ENCODE peak calls at places on chromosome 18, in six cellular contexts. V is ELR; W is HEK293T; P is head of caudate nucleus; Z is activated T-helper 1 cell treated with anti-CD3 and anti-CD28 coated beads, Interleukin-2, amount 50 U/mL, for 16 hours; S is NCI-H526. C is an unnamed sample.

GRCh38 chr18:77131100-77131651 is 1.4 kb downstream of the MBP start:
- DNase-seq in S (peak), Z (no peak), V (no peak), P (no peak), W (no peak), C (peak)

GRCh38 chr18:10140928-10141327 is 227.1 kb downstream of the VAPA start:
- DNase-seq in Z (no peak), P (no peak), S (no peak), V (peak), W (no peak), C (no peak)

GRCh38 chr18:58310517-58310916 is 266.5 kb downstream of the NEDD4L start:
- DNase-seq in W (no peak), S (no peak), Z (no peak), P (peak), V (no peak), C (peak)

GRCh38 chr18:12308386-12309100 is 502 bp downstream of the TUBB6 start:
- DNase-seq in Z (no peak), V (peak), P (no peak), W (peak), S (peak), C (peak)

GRCh38 chr18:37272841-37273240 is 292.8 kb downstream of the CELF4 start:
- DNase-seq in V (no peak), W (no peak), P (no peak), S (no peak), Z (no peak), C (no peak)

GRCh38 chr18:23835506-23835905 is 146.3 kb downstream of the LAMA3 start:
- DNase-seq in S (no peak), W (no peak), Z (no peak), V (no peak), P (no peak), C (no peak)

GRCh38 chr18:63339920-63340484 is 20.4 kb upstream of the BCL2 start:
- DNase-seq in W (no peak), S (peak), Z (no peak), V (peak), P (peak), C (no peak)

GRCh38 chr18:69705987-69706386 is 241.7 kb downstream of the CD226 start:
- DNase-seq in V (no peak), P (no peak), W (no peak), S (no peak), Z (no peak), C (no peak)

GRCh38 chr18:63273170-63273925 is 46.2 kb downstream of the BCL2 start:
- DNase-seq in P (no peak), Z (no peak), V (no peak), S (no peak), W (no peak), C (no peak)

GRCh38 chr18:10685484-10685883 is 159.7 kb downstream of the NAPG start:
- DNase-seq in S (no peak), W (no peak), P (no peak), Z (no peak), V (no peak), C (no peak)

GRCh38 chr18:74290831-74291770 is 662 bp downstream of the CYB5A start:
- DNase-seq in P (peak), S (peak), V (no peak), W (no peak), Z (no peak), C (no peak)

GRCh38 chr18:53534695-53535094 is 689.8 kb downstream of the MBD2 start:
- DNase-seq in S (no peak), P (peak), V (no peak), W (no peak), Z (no peak), C (peak)

GRCh38 chr18:62450175-62450545 is 72.7 kb upstream of the ZCCHC2 start:
- DNase-seq in S (no peak), V (no peak), W (no peak), P (no peak), Z (no peak), C (no peak)

GRCh38 chr18:68713791-68714190 is 1.1 kb downstream of the TMX3 start:
- DNase-seq in V (peak), P (no peak), Z (no peak), W (no peak), S (no peak), C (no peak)

GRCh38 chr18:9968081-9968848 is 54.4 kb downstream of the VAPA start:
- DNase-seq in S (no peak), Z (no peak), W (no peak), V (no peak), P (no peak), C (no peak)

GRCh38 chr18:27605107-27605834 is 420.2 kb upstream of the CHST9 start:
- DNase-seq in W (peak), Z (no peak), V (peak), P (peak), S (peak), C (peak)

GRCh38 chr18:59990121-59990818 is 90.5 kb downstream of the PMAIP1 start:
- DNase-seq in W (no peak), Z (no peak), P (no peak), S (no peak), V (peak), C (no peak)

GRCh38 chr18:22609642-22610041 is 191.9 kb upstream of the CTAGE1 start:
- DNase-seq in Z (no peak), P (no peak), S (no peak), W (peak), V (no peak), C (peak)

GRCh38 chr18:26618130-26618529 is 69.8 kb upstream of the KCTD1 start:
- DNase-seq in S (no peak), Z (no peak), V (no peak), P (no peak), W (no peak), C (no peak)

GRCh38 chr18:79846936-79847557 is 49.3 kb downstream of the KCNG2 start:
- DNase-seq in P (no peak), W (no peak), V (no peak), S (no peak), Z (no peak), C (no peak)

GRCh38 chr18:67266591-67267237 is 249.8 kb downstream of the DSEL start:
- DNase-seq in S (no peak), W (no peak), P (no peak), Z (no peak), V (peak), C (no peak)

GRCh38 chr18:39647627-39648502 is 2082.3 kb upstream of the CELF4 start:
- DNase-seq in V (peak), Z (no peak), P (no peak), W (peak), S (peak), C (peak)

GRCh38 chr18:62434798-62435197 is 88.0 kb upstream of the ZCCHC2 start:
- DNase-seq in V (no peak), S (no peak), Z (no peak), P (no peak), W (no peak), C (no peak)